ENCODE peak calls at places on chromosomes 7 and 10, in ten cellular contexts. T is dorsolateral prefrontal cortex; U is adrenal gland; J is transverse colon; P is CD4-positive, alpha-beta T cell; Y is cardiac muscle cell; F is left ventricle myocardium inferior; G is substantia nigra; E is effector memory CD4-positive, alpha-beta T cell; Z is AG04450. S is an unnamed sample.

GRCh38 chr7:52555805-52556204 is 479.6 kb upstream of the POM121L12 start:
- DNase-seq in T (no peak), U (no peak), J (no peak), P (no peak), Y (no peak), F (no peak), G (no peak), E (no peak), Z (no peak), S (no peak)

GRCh38 chr7:33130184-33130583 is 820 bp downstream of the BBS9 start:
- DNase-seq in T (no peak), U (no peak), J (no peak), P (no peak), Y (no peak), F (no peak), G (no peak), E (no peak), Z (no peak), S (no peak)

GRCh38 chr10:31554556-31554955 is 235.5 kb downstream of the ZEB1 start:
- DNase-seq in T (no peak), U (no peak), J (no peak), P (no peak), Y (no peak), F (no peak), G (no peak), E (no peak), Z (peak; percentile 34), S (no peak)

GRCh38 chr10:16652154-16652553 is 130.5 kb upstream of the C1QL3 start:
- DNase-seq in T (no peak), U (no peak), J (no peak), P (no peak), Y (no peak), F (no peak), G (no peak), E (no peak), Z (no peak), S (no peak)

GRCh38 chr7:9608560-9608959 is 1175.2 kb downstream of the NXPH1 start:
- DNase-seq in T (no peak), U (no peak), J (no peak), P (no peak), Y (no peak), F (no peak), G (no peak), E (no peak), Z (no peak), S (no peak)

GRCh38 chr7:38171558-38172403 is 6.3 kb upstream of the STARD3NL start:
- DNase-seq in T (no peak), U (no peak), J (no peak), P (no peak), Y (no peak), F (no peak), G (no peak), E (no peak), Z (no peak), S (no peak)

GRCh38 chr7:5397657-5398237 is 25.9 kb downstream of the TNRC18 start:
- DNase-seq in T (no peak), U (no peak), J (no peak), P (no peak), Y (no peak), F (no peak), G (no peak), E (no peak), Z (no peak), S (no peak)

GRCh38 chr10:11886138-11886474 is 63.0 kb downstream of the PROSER2 start:
- DNase-seq in T (no peak), U (no peak), J (no peak), P (no peak), Y (no peak), F (no peak), G (no peak), E (no peak), Z (no peak), S (no peak)

DNA sequence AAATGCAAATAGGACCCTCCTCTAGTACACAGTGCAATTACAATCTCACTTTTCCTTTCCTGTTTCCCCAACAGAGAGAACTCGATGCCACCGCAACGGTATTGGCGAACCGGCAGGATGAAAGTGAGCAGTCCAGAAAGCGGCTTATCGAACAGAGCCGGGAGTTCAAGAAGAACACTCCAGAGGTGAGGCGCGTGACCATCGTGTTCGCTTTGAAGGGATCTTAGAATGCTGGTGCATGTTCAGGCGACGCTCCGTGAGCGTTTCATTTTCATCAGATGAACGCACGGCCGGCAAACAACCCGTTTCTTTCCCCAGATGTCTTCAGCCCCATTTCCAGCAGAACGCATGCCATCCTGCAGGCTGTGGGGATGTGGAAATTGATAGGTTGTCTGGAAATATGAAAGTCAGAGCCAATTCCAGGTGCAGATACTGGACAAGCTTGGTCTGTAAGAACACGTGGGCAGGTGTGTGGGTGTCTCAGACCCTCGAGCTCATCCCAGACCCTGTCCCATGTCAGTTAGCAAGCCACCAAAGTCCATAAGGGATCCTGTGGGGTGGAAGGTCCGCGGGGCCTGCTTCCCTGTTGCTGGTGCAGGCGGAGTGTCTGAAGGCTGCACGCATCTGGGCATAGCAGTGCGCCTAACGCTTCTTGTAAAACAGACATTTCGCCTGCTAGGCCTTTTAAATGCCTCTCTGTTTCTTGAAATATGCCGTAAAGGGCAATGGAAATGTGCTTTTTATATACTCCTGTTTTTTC is 98.8 kb downstream of the CUX1 start:
- DNase-seq in T (no peak), U (no peak), J (no peak), P (no peak), Y (no peak), F (no peak), G (no peak), E (no peak), Z (no peak), S (no peak)
- H3K27ac ChIP-seq in T (no peak overlapping the region), U (no peak overlapping the region), J (no peak overlapping the region), P (no peak overlapping the region), Y (peak overlapping the region; percentile 3), F (peak overlapping the region; percentile 87), G (no peak overlapping the region), E (no peak overlapping the region), Z (no peak overlapping the region), S (no peak overlapping the region)

GRCh38 chr10:133280391-133281059 is 3.9 kb upstream of the ADAM8 start:
- DNase-seq in T (no peak), U (no peak), J (no peak), P (no peak), Y (no peak), F (no peak), G (no peak), E (no peak), Z (no peak), S (no peak)

GRCh38 chr10:133278577-133279265 is 2.1 kb upstream of the ADAM8 start:
- DNase-seq in T (no peak), U (no peak), J (peak; percentile 75), P (peak; percentile 42), Y (peak; percentile 45), F (peak; percentile 56), G (peak; percentile 42), E (peak; percentile 71), Z (no peak), S (no peak)

GRCh38 chr10:133281084-133281483 is 4.4 kb upstream of the ADAM8 start:
- DNase-seq in T (no peak), U (no peak), J (no peak), P (no peak), Y (no peak), F (no peak), G (no peak), E (no peak), Z (no peak), S (no peak)

GRCh38 chr10:133279266-133279960 is 2.7 kb upstream of the ADAM8 start:
- DNase-seq in T (no peak), U (no peak), J (no peak), P (no peak), Y (no peak), F (no peak), G (no peak), E (no peak), Z (no peak), S (no peak)

GRCh38 chr10:133279961-133280283 is 3.3 kb upstream of the ADAM8 start:
- DNase-seq in T (no peak), U (no peak), J (no peak), P (no peak), Y (no peak), F (no peak), G (no peak), E (no peak), Z (no peak), S (no peak)
- H3K27ac ChIP-seq in T (no peak overlapping the region), U (no peak overlapping the region), J (no peak overlapping the region), P (peak overlapping the region; percentile 86), Y (no peak overlapping the region), F (no peak overlapping the region), G (no peak overlapping the region), E (peak overlapping the region; percentile 96), Z (no peak overlapping the region), S (no peak overlapping the region)

DNA sequence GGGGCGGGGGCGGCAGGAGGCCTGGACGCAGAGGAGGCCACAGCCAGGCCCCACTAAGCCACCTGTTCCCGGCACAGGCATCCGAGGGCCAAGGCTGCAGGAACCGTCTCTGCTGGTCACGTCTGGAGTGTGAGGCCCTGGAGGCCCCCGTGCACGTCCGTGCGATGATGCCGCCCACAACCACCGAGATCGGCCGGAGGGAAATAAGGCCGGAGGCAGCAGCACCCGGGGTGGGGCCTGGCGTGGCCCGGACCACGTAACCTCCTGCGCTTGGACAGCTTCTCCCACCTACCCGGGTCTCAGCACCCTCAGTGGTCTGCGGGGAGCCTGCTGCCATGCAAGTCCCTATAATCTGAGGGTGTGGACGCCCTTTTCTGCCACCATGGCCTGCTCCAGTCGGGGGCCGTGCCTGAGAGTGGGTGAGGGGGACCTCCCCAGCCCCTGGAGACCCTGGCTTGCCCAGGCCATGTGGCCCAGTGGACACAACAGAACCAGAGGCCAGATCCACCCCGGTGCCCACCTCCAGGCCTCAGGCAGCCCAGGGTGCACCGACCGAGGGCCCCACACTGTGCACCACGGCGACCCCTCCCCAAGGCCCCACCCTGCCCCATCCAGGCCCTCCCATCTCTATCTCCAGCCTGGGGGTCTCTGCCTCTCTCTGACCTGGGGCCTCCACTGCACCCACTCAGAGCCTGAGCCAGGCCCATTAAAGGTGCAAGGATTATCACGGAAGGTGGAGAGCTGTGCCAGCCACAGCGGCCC is 83.1 kb downstream of the PDGFA start:
- DNase-seq in T (no peak), U (no peak), J (no peak), P (no peak), Y (no peak), F (no peak), G (no peak), E (no peak), Z (no peak), S (no peak)
- H3K27ac ChIP-seq in T (no peak overlapping the region), U (no peak overlapping the region), J (no peak overlapping the region), P (no peak overlapping the region), Y (no peak overlapping the region), F (no peak overlapping the region), G (no peak overlapping the region), E (no peak overlapping the region), Z (no peak overlapping the region), S (no peak overlapping the region)

GRCh38 chr7:43195256-43195655 is 82.8 kb downstream of the HECW1 start:
- DNase-seq in T (no peak), U (no peak), J (no peak), P (no peak), Y (no peak), F (no peak), G (no peak), E (no peak), Z (no peak), S (no peak)

GRCh38 chr7:43193061-43193460 is 80.6 kb downstream of the HECW1 start:
- DNase-seq in T (no peak), U (no peak), J (no peak), P (no peak), Y (no peak), F (no peak), G (no peak), E (no peak), Z (no peak), S (no peak)

GRCh38 chr7:43196379-43196778 is 83.9 kb downstream of the HECW1 start:
- DNase-seq in T (no peak), U (no peak), J (no peak), P (no peak), Y (no peak), F (no peak), G (no peak), E (no peak), Z (no peak), S (no peak)

GRCh38 chr7:43195768-43196167 is 83.3 kb downstream of the HECW1 start:
- DNase-seq in T (no peak), U (no peak), J (no peak), P (no peak), Y (no peak), F (no peak), G (no peak), E (no peak), Z (no peak), S (peak; percentile 24)

GRCh38 chr7:43193905-43194304 is 81.5 kb downstream of the HECW1 start:
- DNase-seq in T (no peak), U (no peak), J (no peak), P (no peak), Y (no peak), F (no peak), G (no peak), E (no peak), Z (no peak), S (no peak)
- H3K27ac ChIP-seq in T (no peak overlapping the region), U (no peak overlapping the region), J (no peak overlapping the region), P (no peak overlapping the region), Y (no peak overlapping the region), F (no peak overlapping the region), G (no peak overlapping the region), E (no peak overlapping the region), Z (no peak overlapping the region), S (no peak overlapping the region)

S was measured in caudate nucleus.